ENCODE peak calls at places on chromosomes 16 and 17, in four cellular contexts. T, U, C and M are unnamed samples.

GRCh38 chr17:52106638-52107261 is 51.8 kb downstream of the CA10 start:
- DNase-seq in C (peak; percentile 41), T (no peak), U (peak; percentile 41), M (peak; percentile 69)

GRCh38 chr17:66466933-66467367 is 164.5 kb downstream of the PRKCA start:
- DNase-seq in U (peak; percentile 97), C (peak; percentile 36), T (no peak), M (no peak)

GRCh38 chr17:64262125-64262421 is 987 bp downstream of the TEX2 start:
- DNase-seq in T (no peak), U (no peak), C (no peak), M (no peak)

GRCh38 chr16:28925386-28926228 is 569 bp upstream of the RABEP2 start:
- DNase-seq in T (no peak), C (peak; percentile 72), U (peak; percentile 67), M (no peak)

GRCh38 chr17:49555495-49556018 is 20.1 kb upstream of the NXPH3 start:
- DNase-seq in T (no peak), U (no peak), C (no peak), M (peak; percentile 41)

GRCh38 chr16:31022574-31023251 is 10.6 kb upstream of the STX4 start:
- DNase-seq in T (no peak), U (no peak), C (no peak), M (no peak)

GRCh38 chr16:61792194-61792904 is 243.9 kb downstream of the CDH8 start:
- DNase-seq in U (no peak), T (no peak), C (no peak), M (no peak)

GRCh38 chr17:81438688-81439087 is 43.4 kb downstream of the BAHCC1 start:
- DNase-seq in T (no peak), C (no peak), U (no peak), M (no peak)

GRCh38 chr17:49952209-49952911 is 16.6 kb upstream of the DLX4 start:
- DNase-seq in C (peak; percentile 82), U (peak; percentile 98), T (no peak), M (peak; percentile 87)

GRCh38 chr17:35135322-35135721 is 6.8 kb downstream of the NLE1 start:
- DNase-seq in C (no peak), U (no peak), T (no peak), M (no peak)

GRCh38 chr16:28491080-28491969 is 549 bp downstream of the CLN3 start:
- DNase-seq in T (no peak), U (peak; percentile 43), C (peak; percentile 74), M (peak; percentile 68)

GRCh38 chr16:16041196-16041892 is 91.9 kb downstream of the ABCC1 start:
- DNase-seq in T (no peak), C (no peak), U (no peak), M (no peak)

GRCh38 chr17:2611627-2612026 is 18.2 kb downstream of the PAFAH1B1 start:
- DNase-seq in C (no peak), T (no peak), U (no peak), M (no peak)

GRCh38 chr17:74637912-74638311 is 14.4 kb upstream of the CD300E start:
- DNase-seq in C (no peak), U (no peak), T (no peak), M (no peak)

GRCh38 chr16:1089439-1089821 is 6.6 kb downstream of the C1QTNF8 start:
- DNase-seq in C (no peak), U (no peak), T (no peak), M (no peak)

GRCh38 chr17:81553018-81553615 is 964 bp upstream of the FAAP100 start:
- DNase-seq in C (peak; percentile 66), U (peak; percentile 97), T (peak; percentile 53), M (peak; percentile 90)

GRCh38 chr16:69693916-69694315 is 32.4 kb downstream of the NQO1 start:
- DNase-seq in T (no peak), C (no peak), U (no peak), M (no peak)

GRCh38 chr16:75624921-75625334 is 1.8 kb upstream of the ADAT1 start:
- DNase-seq in U (peak; percentile 13), T (no peak), C (peak; percentile 61), M (no peak)

GRCh38 chr17:82444941-82445521 is 5.5 kb downstream of the CYBC1 start:
- DNase-seq in T (no peak), C (no peak), U (no peak), M (peak; percentile 41)

GRCh38 chr17:7888184-7888920 is at the start of gene CHD3:
- DNase-seq in C (no peak), T (no peak), U (no peak), M (no peak)

GRCh38 chr16:55487048-55487803 is 8.2 kb downstream of the MMP2 start:
- DNase-seq in T (no peak), U (no peak), C (no peak), M (no peak)

GRCh38 chr17:81794509-81794908 is 9.4 kb upstream of the GCGR start:
- DNase-seq in T (no peak), U (no peak), C (peak; percentile 29), M (no peak)

DNA sequence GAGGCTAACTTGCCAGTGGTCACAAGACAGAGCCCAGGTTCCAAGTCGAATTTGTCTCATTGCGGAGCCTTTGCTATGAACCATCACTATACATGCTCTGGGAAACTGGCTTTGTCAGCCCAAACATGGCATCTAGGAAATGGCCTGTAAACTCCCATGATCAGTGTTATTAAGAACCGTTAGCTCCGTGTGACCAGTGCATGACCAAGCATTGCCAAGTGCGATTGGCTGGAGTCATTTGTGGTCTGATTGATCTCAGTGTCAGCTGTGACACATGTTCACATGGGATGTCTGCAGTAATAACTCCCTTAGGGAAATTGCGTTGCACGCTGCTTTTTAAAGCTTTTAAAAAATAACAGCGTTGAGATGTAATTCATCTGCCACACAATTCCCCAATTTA is 18.6 kb upstream of the CDH3 start:
- DNase-seq in T (no peak), C (no peak), U (no peak), M (no peak)
- TF ChIP-seq EP300 in T (no peak), C (no peak), U (no peak), M (no peak)

GRCh38 chr17:48543854-48544355 is 1.0 kb downstream of the HOXB2 start:
- DNase-seq in T (no peak), C (no peak), U (no peak), M (no peak)
- TF ChIP-seq USF2 in T (no peak), C (no peak), U (no peak), M (no peak)

GRCh38 chr16:57734925-57735754 is 430 bp upstream of the KATNB1 start:
- DNase-seq in C (peak; percentile 98), T (peak; percentile 99), U (peak; percentile 99), M (peak; percentile 98)
- TF ChIP-seq EP300 in C (no peak), T (no peak), U (no peak), M (no peak)

GRCh38 chr16:66134875-66135274 is 231.6 kb upstream of the CDH5 start:
- DNase-seq in C (no peak), U (no peak), T (no peak), M (peak; percentile 44)

GRCh38 chr16:66137853-66138252 is 228.6 kb upstream of the CDH5 start:
- DNase-seq in T (no peak), C (no peak), U (no peak), M (no peak)

GRCh38 chr16:66135838-66136237 is 230.7 kb upstream of the CDH5 start:
- DNase-seq in T (no peak), U (no peak), C (no peak), M (no peak)

GRCh38 chr16:66133641-66134402 is 232.7 kb upstream of the CDH5 start:
- DNase-seq in U (no peak), T (no peak), C (no peak), M (no peak)

DNA sequence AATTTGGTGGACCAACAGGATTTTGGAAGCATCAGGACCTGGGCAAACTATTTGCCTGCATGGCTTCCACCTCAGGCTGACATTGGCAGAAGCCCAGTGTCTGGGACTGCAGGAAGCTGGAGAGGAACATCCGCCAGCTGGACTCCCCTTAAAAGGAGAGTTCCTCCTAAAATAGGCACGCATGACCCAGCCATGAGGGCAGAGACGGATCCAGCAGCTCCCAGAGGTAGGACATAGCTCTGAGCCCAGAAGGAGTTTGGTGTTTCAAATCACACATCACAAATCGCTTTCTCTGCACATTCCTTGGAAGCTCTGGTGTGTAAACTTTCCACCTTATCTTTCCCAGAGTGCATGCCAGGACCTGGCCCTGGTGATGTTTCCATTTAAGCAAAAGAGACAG is 231.1 kb upstream of the CDH5 start:
- DNase-seq in T (no peak), U (no peak), C (no peak), M (no peak)
- TF ChIP-seq USF2 in T (no peak), U (no peak), C (no peak), M (no peak)